ENCODE peak calls at places on chromosomes 2 and 18, in four cellular contexts. B is naive B cell, R is small intestine, K is left cardiac atrium. D is an unnamed sample.
A peak's percentile ranks its signal among the peaks of the same experiment; 100 is the strongest.

GRCh38 chr2:137947714-137948336 is 16.4 kb upstream of the HNMT start:
- DNase-seq in B (peak; percentile 6), R (peak; percentile 61), K (peak; percentile 82), D (peak; percentile 71)

GRCh38 chr2:113060396-113060795 is 1.4 kb downstream of the IL36RN start:
- DNase-seq in B (no peak), R (no peak), K (no peak), D (no peak)

GRCh38 chr2:225464346-225465025 is 65.0 kb downstream of the NYAP2 start:
- DNase-seq in B (no peak), R (peak; percentile 50), K (no peak), D (no peak)

GRCh38 chr2:135299656-135300244 is 231.3 kb downstream of the ZRANB3 start:
- DNase-seq in B (no peak), R (no peak), K (no peak), D (no peak)

GRCh38 chr2:112640800-112641675 is 4.7 kb upstream of the SLC20A1 start:
- DNase-seq in B (no peak), R (no peak), K (peak; percentile 46), D (no peak)

GRCh38 chr2:152407204-152407721 is 72.3 kb downstream of the FMNL2 start:
- DNase-seq in B (peak; percentile 1), R (no peak), K (peak; percentile 56), D (peak; percentile 33)

GRCh38 chr18:2884706-2885285 is 38.0 kb downstream of the EMILIN2 start:
- DNase-seq in B (no peak), R (no peak), K (no peak), D (no peak)

GRCh38 chr2:24026233-24026632 is 16.3 kb downstream of the MFSD2B start:
- DNase-seq in B (no peak), R (no peak), K (no peak), D (no peak)

GRCh38 chr2:178109813-178110212 is 2.4 kb upstream of the RBM45 start:
- DNase-seq in B (peak; percentile 10), R (peak; percentile 51), K (no peak), D (no peak)

GRCh38 chr2:188523901-188524300 is 232.2 kb downstream of the GULP1 start:
- DNase-seq in B (no peak), R (no peak), K (no peak), D (no peak)

GRCh38 chr18:6146309-6146661 is 251.0 kb upstream of the TMEM200C start:
- DNase-seq in B (no peak), R (no peak), K (no peak), D (no peak)

GRCh38 chr18:62763101-62763521 is 47.8 kb downstream of the PHLPP1 start:
- DNase-seq in B (no peak), R (no peak), K (no peak), D (no peak)

GRCh38 chr2:54531558-54531957 is 75.4 kb downstream of the SPTBN1 start:
- DNase-seq in B (no peak), R (no peak), K (no peak), D (no peak)

GRCh38 chr2:201126308-201127127 is 10.6 kb downstream of the CFLAR start:
- DNase-seq in B (peak; percentile 36), R (peak; percentile 56), K (no peak), D (no peak)

GRCh38 chr2:12587729-12588522 is 128.8 kb upstream of the TRIB2 start:
- DNase-seq in B (peak; percentile 82), R (peak; percentile 75), K (no peak), D (no peak)

GRCh38 chr18:12290086-12290485 is 18.0 kb upstream of the TUBB6 start:
- DNase-seq in B (no peak), R (no peak), K (no peak), D (no peak)

GRCh38 chr2:186306754-186307153 is 179.3 kb upstream of the ZC3H15 start:
- DNase-seq in B (no peak), R (no peak), K (no peak), D (no peak)

GRCh38 chr18:36593001-36593400 is 235.8 kb downstream of the TPGS2 start:
- DNase-seq in B (no peak), R (no peak), K (no peak), D (no peak)

GRCh38 chr2:12721571-12722444 is 5.1 kb downstream of the TRIB2 start:
- DNase-seq in B (no peak), R (no peak), K (no peak), D (no peak)

GRCh38 chr2:218327451-218327850 is 29.2 kb upstream of the CATIP start:
- DNase-seq in B (no peak), R (no peak), K (no peak), D (no peak)

GRCh38 chr2:161161074-161161577 is 898 bp downstream of the TANK start:
- DNase-seq in B (peak; percentile 50), R (no peak), K (no peak), D (no peak)

GRCh38 chr2:68912732-68913131 is 40.0 kb downstream of the GKN2 start:
- DNase-seq in B (no peak), R (peak; percentile 23), K (no peak), D (no peak)

GRCh38 chr2:211930331-211930730 is 608.3 kb downstream of the ERBB4 start:
- DNase-seq in B (no peak), R (no peak), K (no peak), D (no peak)

GRCh38 chr2:235607541-235608199 is 113.8 kb downstream of the AGAP1 start:
- DNase-seq in B (no peak), R (no peak), K (no peak), D (no peak)

GRCh38 chr2:240564571-240565266 is 3.6 kb upstream of the RNPEPL1 start:
- DNase-seq in B (no peak), R (no peak), K (no peak), D (no peak)

GRCh38 chr2:219308142-219309093 is 783 bp downstream of the PTPRN start:
- DNase-seq in B (peak; percentile 47), R (peak; percentile 45), K (peak; percentile 67), D (peak; percentile 63)

GRCh38 chr2:208064220-208064951 is 39.1 kb upstream of the PLEKHM3 start:
- DNase-seq in B (no peak), R (no peak), K (no peak), D (no peak)

GRCh38 chr2:130374587-130375290 is 18.9 kb downstream of the PTPN18 start:
- DNase-seq in B (no peak), R (no peak), K (peak; percentile 17), D (no peak)

GRCh38 chr2:88838165-88838635 is 146.7 kb downstream of the RPIA start:
- DNase-seq in B (peak; percentile 86), R (no peak), K (no peak), D (no peak)

GRCh38 chr18:45935591-45936335 is 31.4 kb downstream of the EPG5 start:
- DNase-seq in B (no peak), R (peak; percentile 3), K (no peak), D (no peak)

GRCh38 chr2:219252900-219253752 is at the start of gene TUBA4B:
- DNase-seq in B (peak; percentile 50), R (peak; percentile 45), K (no peak), D (no peak)

GRCh38 chr2:94966689-94967088 is 58.8 kb upstream of the MAL start:
- DNase-seq in B (no peak), R (no peak), K (no peak), D (no peak)

GRCh38 chr2:96642564-96643350 is at the start of gene FER1L5:
- DNase-seq in B (no peak), R (peak; percentile 11), K (peak; percentile 38), D (no peak)

GRCh38 chr2:121527009-121527682 is 3.5 kb upstream of the RNU4ATAC start:
- DNase-seq in B (no peak), R (no peak), K (no peak), D (no peak)

GRCh38 chr2:56184500-56184996 is 758 bp downstream of the CCDC85A start:
- DNase-seq in B (no peak), R (peak; percentile 5), K (peak; percentile 26), D (no peak)

GRCh38 chr2:134988994-134989605 is 58.1 kb downstream of the MAP3K19 start:
- DNase-seq in B (peak; percentile 9), R (peak; percentile 31), K (no peak), D (no peak)

GRCh38 chr2:28435796-28436425 is 43.3 kb downstream of the FOSL2 start:
- DNase-seq in B (no peak), R (peak; percentile 67), K (no peak), D (no peak)